ENCODE peak calls at places on chromosome 3, in six cellular contexts. X is A549, B is GM12878, N is endothelial cell of umbilical vein, M is HepG2, O is K562. A is an unnamed sample.

GRCh38 chr3:184786271-184787010 is 25.5 kb upstream of the VPS8 start:
- DNase-seq in O (no peak), N (no peak), M (no peak), B (no peak), X (no peak), A (peak)

GRCh38 chr3:88149146-88149515 is 628 bp upstream of the C3orf38 start:
- DNase-seq in M (no peak), X (no peak), N (no peak), B (no peak), O (peak), A (peak)

GRCh38 chr3:172201990-172202318 is 162.6 kb downstream of the FNDC3B start:
- DNase-seq in N (peak), B (no peak), M (no peak), X (no peak), O (no peak), A (no peak)

GRCh38 chr3:52788890-52789745 is 5.5 kb upstream of the ITIH3 start:
- DNase-seq in O (no peak), B (no peak), N (no peak), M (no peak), X (no peak), A (no peak)

GRCh38 chr3:30970183-30970582 is 75.7 kb upstream of the GADL1 start:
- DNase-seq in O (no peak), X (peak), M (peak), N (peak), B (no peak), A (peak)

GRCh38 chr3:78571486-78571885 is 1196.3 kb downstream of the ROBO1 start:
- DNase-seq in M (no peak), N (no peak), B (no peak), O (no peak), X (no peak), A (no peak)

GRCh38 chr3:125192190-125193035 is 20.1 kb downstream of the SLC12A8 start:
- DNase-seq in O (no peak), X (no peak), M (no peak), N (no peak), B (peak), A (no peak)

GRCh38 chr3:18124501-18124900 is 300.6 kb downstream of the SATB1 start:
- DNase-seq in B (no peak), O (no peak), N (no peak), M (no peak), X (no peak), A (peak)

GRCh38 chr3:38029400-38030125 is at the start of gene PLCD1:
- DNase-seq in M (peak), O (peak), N (peak), B (no peak), X (peak), A (no peak)

GRCh38 chr3:65905648-65906211 is 133.0 kb downstream of the MAGI1 start:
- DNase-seq in M (no peak), X (no peak), B (no peak), N (no peak), O (no peak), A (no peak)

GRCh38 chr3:191412764-191413163 is 48.2 kb upstream of the PYDC2 start:
- DNase-seq in O (no peak), M (no peak), B (no peak), N (peak), X (no peak), A (no peak)

GRCh38 chr3:48543271-48543866 is 13.2 kb downstream of the PFKFB4 start:
- DNase-seq in M (no peak), B (no peak), O (no peak), X (no peak), N (peak), A (no peak)
- TF ChIP-seq MYC in M (no peak), B (no peak), O (no peak), X (no peak), N (no peak), A (no peak)

GRCh38 chr3:56122911-56123310 is 345.4 kb downstream of the ERC2 start:
- DNase-seq in M (no peak), O (no peak), B (no peak), X (no peak), N (no peak), A (no peak)

GRCh38 chr3:56118968-56119367 is 349.3 kb downstream of the ERC2 start:
- DNase-seq in M (no peak), B (no peak), N (no peak), O (no peak), X (no peak), A (no peak)

GRCh38 chr3:56123487-56123886 is 344.8 kb downstream of the ERC2 start:
- DNase-seq in B (no peak), N (no peak), X (no peak), O (no peak), M (no peak), A (no peak)

GRCh38 chr3:56115698-56116097 is 352.6 kb downstream of the ERC2 start:
- DNase-seq in B (no peak), M (no peak), N (no peak), O (no peak), X (no peak), A (no peak)

DNA sequence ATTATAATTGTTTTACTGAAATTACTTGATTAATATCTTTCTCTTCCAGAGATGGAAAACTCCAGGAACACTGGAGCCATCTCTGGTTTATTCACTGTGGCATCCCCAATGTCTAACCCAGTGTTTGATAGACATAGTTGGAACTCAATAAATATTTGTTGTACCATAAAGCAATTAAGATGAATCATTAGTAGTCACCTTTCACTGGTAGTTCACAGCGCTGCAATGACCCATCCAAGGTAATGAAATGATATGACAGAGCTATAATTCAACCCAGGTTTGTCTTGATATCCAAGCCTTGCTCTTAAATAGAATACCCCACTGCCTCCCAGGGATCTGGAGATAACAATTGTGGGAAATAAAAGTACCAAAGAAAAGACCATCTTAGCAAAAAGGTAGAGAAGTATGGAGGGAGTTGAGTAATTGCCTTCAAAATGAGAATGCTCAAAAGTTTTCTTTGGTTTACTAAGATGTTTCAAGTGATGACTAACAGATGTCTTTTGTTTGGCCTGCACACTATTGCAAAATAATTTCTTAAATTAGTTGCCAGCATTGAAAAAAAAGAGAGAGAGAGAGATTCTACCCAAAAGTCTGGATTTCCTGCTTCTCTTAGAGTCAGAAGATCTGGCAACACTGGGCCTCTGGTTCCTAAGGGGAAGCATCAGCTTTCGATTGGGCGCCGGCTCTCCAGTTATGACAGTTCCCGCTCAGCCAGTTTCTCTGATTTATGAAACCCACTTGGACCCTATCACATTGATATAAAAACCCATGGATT is 348.5 kb downstream of the ERC2 start:
- DNase-seq in B (no peak), M (no peak), N (no peak), X (no peak), O (no peak), A (peak)
- TF ChIP-seq POLR2A in B (no peak), M (no peak), N (no peak), X (no peak), O (no peak), A (no peak)

GRCh38 chr3:186255703-186256331 is 106.2 kb downstream of the DGKG start:
- DNase-seq in N (no peak), B (no peak), M (no peak), X (no peak), O (peak), A (peak)
- TF ChIP-seq CTCF in N (peak), B (peak), M (no peak), X (no peak), O (peak), A (peak)

GRCh38 chr3:143628971-143629370 is 219.3 kb downstream of the SLC9A9 start:
- DNase-seq in B (no peak), M (no peak), N (no peak), X (no peak), O (no peak), A (no peak)
- TF ChIP-seq MYC in B (no peak), M (no peak), N (no peak), X (no peak), O (no peak), A (no peak)

A was measured in NB4.